ENCODE peak calls at places on chromosomes 13 and 19, in four cellular contexts. One of them, this sample, is unnamed.

GRCh38 chr13:74045583-74045982 is 88.6 kb downstream of the KLF12 start:
- DNase-seq in foreskin fibroblast: no peak
- DNase-seq in kidney glomerular epithelial cell: no peak
- DNase-seq in EL: no peak
- DNase-seq in this sample: no peak

GRCh38 chr13:99356216-99357089 is 49.3 kb upstream of the GPR183 start:
- DNase-seq in foreskin fibroblast: no peak
- DNase-seq in kidney glomerular epithelial cell: peak
- DNase-seq in EL: peak
- DNase-seq in this sample: no peak

GRCh38 chr19:31340059-31341025 is 8.9 kb downstream of the TSHZ3 start:
- DNase-seq in foreskin fibroblast: peak
- DNase-seq in kidney glomerular epithelial cell: no peak
- DNase-seq in EL: peak
- DNase-seq in this sample: no peak

GRCh38 chr13:77374786-77375185 is 47.9 kb upstream of the MYCBP2 start:
- DNase-seq in foreskin fibroblast: no peak
- DNase-seq in kidney glomerular epithelial cell: no peak
- DNase-seq in EL: no peak
- DNase-seq in this sample: no peak

GRCh38 chr19:15447057-15447456 is 2.7 kb downstream of the WIZ start:
- DNase-seq in foreskin fibroblast: no peak
- DNase-seq in kidney glomerular epithelial cell: no peak
- DNase-seq in EL: no peak
- DNase-seq in this sample: no peak

GRCh38 chr13:20057963-20058362 is 99.4 kb downstream of the ZMYM2 start:
- DNase-seq in foreskin fibroblast: no peak
- DNase-seq in kidney glomerular epithelial cell: no peak
- DNase-seq in EL: no peak
- DNase-seq in this sample: no peak

GRCh38 chr13:26221399-26221720 is 754 bp downstream of the RNF6 start:
- DNase-seq in foreskin fibroblast: no peak
- DNase-seq in kidney glomerular epithelial cell: peak
- DNase-seq in EL: no peak
- DNase-seq in this sample: no peak

GRCh38 chr19:47228937-47229673 is 1.9 kb downstream of the BBC3 start:
- DNase-seq in foreskin fibroblast: no peak
- DNase-seq in kidney glomerular epithelial cell: no peak
- DNase-seq in EL: peak
- DNase-seq in this sample: no peak

GRCh38 chr19:15900504-15900903 is 2.6 kb upstream of the CYP4F2 start:
- DNase-seq in foreskin fibroblast: no peak
- DNase-seq in kidney glomerular epithelial cell: no peak
- DNase-seq in EL: no peak
- DNase-seq in this sample: no peak

GRCh38 chr19:51552996-51553725 is 17.9 kb upstream of the ZNF175 start:
- DNase-seq in foreskin fibroblast: peak
- DNase-seq in kidney glomerular epithelial cell: peak
- DNase-seq in EL: peak
- DNase-seq in this sample: no peak

This sample was measured in right atrium auricular region.